ENCODE peak calls at places on chromosomes 1 and 21, in five cellular contexts. D is HuH-7.5; H is activated T-helper 9 cell treated with anti-CD3 and anti-CD28 coated beads, Interleukin-2, amount 50 U/mL, for 16 hours; Z is HT1080; I is skeletal muscle cell. B is an unnamed sample.

GRCh38 chr1:47978486-47978885 is 18.7 kb downstream of the TRABD2B start:
- DNase-seq in H (no peak), D (no peak), Z (no peak), I (no peak), B (no peak)

GRCh38 chr1:43545686-43546387 is 15.2 kb downstream of the PTPRF start:
- DNase-seq in I (no peak), D (peak; percentile 91), Z (no peak), H (no peak), B (peak; percentile 20)

GRCh38 chr1:25996966-25997758 is 701 bp downstream of the PAFAH2 start:
- DNase-seq in Z (peak; percentile 33), I (peak; percentile 52), D (peak; percentile 35), H (no peak), B (peak; percentile 69)

GRCh38 chr1:108121361-108122143 is 78.6 kb downstream of the SLC25A24 start:
- DNase-seq in H (no peak), I (peak; percentile 24), D (no peak), Z (no peak), B (no peak)

GRCh38 chr1:172480421-172480820 is 36.6 kb upstream of the PIGC start:
- DNase-seq in Z (no peak), I (no peak), D (no peak), H (no peak), B (peak; percentile 60)

GRCh38 chr1:178465011-178465410 is 31.8 kb downstream of the CLEC20A start:
- DNase-seq in D (no peak), Z (peak; percentile 54), H (no peak), I (peak; percentile 55), B (no peak)

GRCh38 chr1:42385283-42385682 is 4.7 kb downstream of the RIMKLA start:
- DNase-seq in H (no peak), I (peak; percentile 18), D (no peak), Z (peak; percentile 17), B (no peak)

GRCh38 chr21:31886896-31887595 is 14.2 kb downstream of the HUNK start:
- DNase-seq in D (no peak), Z (no peak), I (no peak), H (no peak), B (no peak)

GRCh38 chr21:15279484-15279883 is 214.7 kb upstream of the NRIP1 start:
- DNase-seq in D (no peak), H (no peak), Z (no peak), I (no peak), B (no peak)

GRCh38 chr21:42214921-42215320 is 4.0 kb upstream of the ABCG1 start:
- DNase-seq in I (no peak), D (no peak), H (no peak), Z (no peak), B (no peak)

GRCh38 chr1:31705080-31705866 is 1.5 kb upstream of the COL16A1 start:
- DNase-seq in I (no peak), H (peak; percentile 45), Z (peak; percentile 71), D (peak; percentile 55), B (peak; percentile 68)

B was measured in DND-41.